ENCODE peak calls at places on chromosome 1, in nine cellular contexts. B is tibial artery; G is left ventricle myocardium inferior; O is fibroblast of pulmonary artery; W is IMR-90; P is colonic mucosa; I is CD8-positive, alpha-beta T cell; T is GM06990; Y is pancreas. J is an unnamed sample.

GRCh38 chr1:88434836-88435235 is 249.2 kb upstream of the PKN2 start:
- DNase-seq in B (no peak), G (no peak), O (no peak), W (no peak), P (no peak), I (no peak), T (no peak), Y (no peak), J (no peak)

GRCh38 chr1:39378377-39378776 is 113.1 kb upstream of the BMP8A start:
- DNase-seq in B (no peak), G (no peak), O (no peak), W (no peak), P (peak), I (no peak), T (no peak), Y (no peak), J (no peak)

GRCh38 chr1:29974345-29974744 is 738.0 kb downstream of the PTPRU start:
- DNase-seq in B (no peak), G (no peak), O (peak), W (peak), P (no peak), I (no peak), T (no peak), Y (no peak), J (peak)

GRCh38 chr1:247104965-247105364 is 809 bp upstream of the ZNF669 start:
- DNase-seq in B (no peak), G (no peak), O (no peak), W (no peak), P (no peak), I (peak), T (no peak), Y (no peak), J (no peak)

GRCh38 chr1:93584238-93585003 is 97.2 kb downstream of the BCAR3 start:
- DNase-seq in B (no peak), G (no peak), O (no peak), W (no peak), P (no peak), I (no peak), T (no peak), Y (no peak), J (peak)

GRCh38 chr1:185788386-185788785 is 54.2 kb downstream of the HMCN1 start:
- DNase-seq in B (no peak), G (no peak), O (no peak), W (no peak), P (no peak), I (no peak), T (no peak), Y (no peak), J (no peak)

GRCh38 chr1:65319141-65319540 is 9.8 kb downstream of the DNAJC6 start:
- DNase-seq in B (no peak), G (no peak), O (no peak), W (no peak), P (no peak), I (no peak), T (no peak), Y (no peak), J (no peak)

GRCh38 chr1:9101510-9102146 is 27.3 kb downstream of the GPR157 start:
- DNase-seq in B (no peak), G (no peak), O (peak), W (peak), P (peak), I (no peak), T (no peak), Y (no peak), J (peak)

GRCh38 chr1:107883562-107883961 is 81.4 kb downstream of the VAV3 start:
- DNase-seq in B (no peak), G (no peak), O (peak), W (no peak), P (no peak), I (no peak), T (no peak), Y (no peak), J (no peak)

GRCh38 chr1:41343790-41344679 is 17.2 kb upstream of the FOXO6 start:
- DNase-seq in B (peak), G (no peak), O (no peak), W (no peak), P (no peak), I (peak), T (no peak), Y (no peak), J (no peak)

GRCh38 chr1:29122987-29123870 is 474 bp downstream of the TMEM200B start:
- DNase-seq in B (peak), G (peak), O (peak), W (peak), P (no peak), I (peak), T (no peak), Y (no peak), J (peak)

GRCh38 chr1:174769961-174770549 is 229.7 kb upstream of the CACYBP start:
- DNase-seq in B (no peak), G (no peak), O (peak), W (peak), P (no peak), I (no peak), T (peak), Y (no peak), J (peak)

GRCh38 chr1:173861731-173862145 is 6.1 kb downstream of the GAS5 start:
- DNase-seq in B (no peak), G (no peak), O (no peak), W (no peak), P (no peak), I (no peak), T (no peak), Y (no peak), J (no peak)

GRCh38 chr1:8687053-8687452 is 130.4 kb downstream of the RERE start:
- DNase-seq in B (no peak), G (no peak), O (peak), W (peak), P (peak), I (no peak), T (no peak), Y (no peak), J (no peak)

GRCh38 chr1:77228836-77229235 is 9.6 kb upstream of the PIGK start:
- DNase-seq in B (no peak), G (no peak), O (no peak), W (no peak), P (no peak), I (no peak), T (no peak), Y (no peak), J (no peak)

GRCh38 chr1:213418268-213419068 is 367.4 kb downstream of the RPS6KC1 start:
- DNase-seq in B (no peak), G (no peak), O (no peak), W (no peak), P (no peak), I (no peak), T (no peak), Y (no peak), J (no peak)

GRCh38 chr1:59063501-59063900 is 233.4 kb upstream of the FGGY start:
- DNase-seq in B (no peak), G (no peak), O (no peak), W (no peak), P (no peak), I (no peak), T (no peak), Y (no peak), J (no peak)

GRCh38 chr1:1178794-1179331 is 5.2 kb downstream of the TTLL10 start:
- DNase-seq in B (no peak), G (peak), O (no peak), W (no peak), P (no peak), I (no peak), T (peak), Y (no peak), J (no peak)

DNA sequence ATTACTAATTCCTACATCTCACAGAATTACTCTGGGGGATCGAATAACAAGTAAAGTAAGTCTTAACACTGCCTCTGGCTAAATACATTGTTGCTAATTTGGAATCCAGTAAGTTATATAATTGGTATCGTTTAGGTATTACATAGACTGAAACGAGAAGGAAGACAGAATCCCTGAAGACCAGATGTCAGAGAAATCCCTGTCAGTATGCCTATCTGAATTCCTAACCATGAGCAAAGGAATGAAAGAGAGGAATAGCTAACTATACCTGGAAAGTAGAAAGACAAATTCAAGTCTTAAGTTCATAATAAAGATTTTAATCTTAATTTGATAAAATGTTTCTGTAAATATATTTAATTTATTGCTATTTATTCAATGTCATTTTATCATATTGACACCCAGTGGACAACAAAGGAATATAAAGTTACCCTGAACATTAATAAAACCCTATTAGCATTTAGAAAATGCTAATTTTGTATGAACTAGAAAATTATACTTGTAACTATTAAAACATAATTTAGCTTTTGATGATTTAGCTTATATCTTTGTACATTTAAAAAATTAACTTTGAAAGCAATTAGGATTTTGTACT is 11.4 kb downstream of the DEPDC1 start:
- DNase-seq in B (no peak), G (no peak), O (no peak), W (no peak), P (no peak), I (no peak), T (no peak), Y (no peak), J (no peak)
- TF ChIP-seq CTCF in B (no peak), G (no peak), O (no peak), W (no peak), P (no peak), I (no peak), T (no peak), Y (no peak), J (no peak)

GRCh38 chr1:196891251-196891650 is 3.4 kb downstream of the CFHR4 start:
- DNase-seq in B (no peak), G (no peak), O (no peak), W (no peak), P (no peak), I (no peak), T (no peak), Y (no peak), J (no peak)

GRCh38 chr1:196887515-196888239 is at the start of gene CFHR4:
- DNase-seq in B (no peak), G (no peak), O (no peak), W (no peak), P (no peak), I (no peak), T (peak), Y (no peak), J (no peak)

GRCh38 chr1:196896355-196896754 is 8.5 kb downstream of the CFHR4 start:
- DNase-seq in B (no peak), G (no peak), O (no peak), W (no peak), P (no peak), I (no peak), T (no peak), Y (no peak), J (peak)

DNA sequence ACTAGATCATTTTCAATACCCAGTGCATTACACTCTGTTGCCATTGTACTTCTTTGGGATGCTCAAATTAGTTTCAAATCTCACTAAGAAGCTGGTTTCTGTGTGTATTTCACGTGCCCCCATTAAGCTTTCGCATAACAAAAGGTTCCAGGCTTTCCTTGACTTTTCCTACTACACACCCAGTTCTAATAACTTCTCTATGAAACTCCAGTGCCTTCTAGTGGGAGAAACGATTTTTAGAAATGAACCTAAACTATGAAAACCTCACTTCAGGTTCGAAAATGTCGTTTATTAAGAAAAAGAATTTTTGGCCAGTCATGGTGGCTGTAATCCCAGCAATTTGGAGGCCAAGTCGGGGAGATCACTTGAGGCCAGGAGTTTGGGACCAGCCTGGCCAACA is 2.8 kb downstream of the CFHR4 start:
- DNase-seq in B (no peak), G (no peak), O (no peak), W (no peak), P (no peak), I (no peak), T (no peak), Y (no peak), J (no peak)
- H3K4me3 ChIP-seq in B (no peak), G (no peak), O (no peak), W (no peak), P (no peak), I (no peak), T (no peak), Y (no peak), J (no peak)

GRCh38 chr1:85146972-85147359 is 53.9 kb downstream of the SYDE2 start:
- DNase-seq in B (no peak), G (no peak), O (peak), W (peak), P (no peak), I (no peak), T (no peak), Y (no peak), J (peak)
- TF ChIP-seq CTCF in B (no peak), G (no peak), O (peak), W (peak), P (no peak), I (no peak), T (no peak), Y (no peak), J (peak)

GRCh38 chr1:145886811-145887210 is 1.1 kb upstream of the ANKRD35 start:
- DNase-seq in B (no peak), G (no peak), O (no peak), W (no peak), P (no peak), I (no peak), T (no peak), Y (no peak), J (no peak)
- H3K4me3 ChIP-seq in B (no peak), G (peak), O (no peak), W (no peak), P (no peak), I (no peak), T (no peak), Y (no peak), J (no peak)

DNA sequence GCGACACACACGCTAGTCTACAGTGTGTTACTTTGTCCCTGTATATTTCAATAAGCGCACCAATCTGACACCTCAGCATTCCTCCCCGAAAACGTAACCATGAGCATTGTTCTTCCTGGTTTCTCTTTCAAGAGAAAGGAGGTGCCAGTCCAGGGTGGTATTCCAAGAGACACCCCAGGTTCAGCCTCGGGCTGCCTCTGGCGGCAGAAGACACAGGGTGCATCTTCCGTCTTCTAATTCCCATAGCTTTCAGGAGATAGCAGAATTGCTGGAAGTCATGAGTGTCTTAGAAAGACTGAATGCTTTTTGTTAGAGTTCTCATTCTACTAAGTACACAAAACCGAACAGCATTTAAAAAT is 15.9 kb upstream of the RGS8 start:
- DNase-seq in B (no peak), G (no peak), O (no peak), W (no peak), P (no peak), I (no peak), T (no peak), Y (no peak), J (no peak)
- TF ChIP-seq CTCF in B (no peak), G (no peak), O (no peak), W (no peak), P (no peak), I (no peak), T (no peak), Y (no peak), J (no peak)

DNA sequence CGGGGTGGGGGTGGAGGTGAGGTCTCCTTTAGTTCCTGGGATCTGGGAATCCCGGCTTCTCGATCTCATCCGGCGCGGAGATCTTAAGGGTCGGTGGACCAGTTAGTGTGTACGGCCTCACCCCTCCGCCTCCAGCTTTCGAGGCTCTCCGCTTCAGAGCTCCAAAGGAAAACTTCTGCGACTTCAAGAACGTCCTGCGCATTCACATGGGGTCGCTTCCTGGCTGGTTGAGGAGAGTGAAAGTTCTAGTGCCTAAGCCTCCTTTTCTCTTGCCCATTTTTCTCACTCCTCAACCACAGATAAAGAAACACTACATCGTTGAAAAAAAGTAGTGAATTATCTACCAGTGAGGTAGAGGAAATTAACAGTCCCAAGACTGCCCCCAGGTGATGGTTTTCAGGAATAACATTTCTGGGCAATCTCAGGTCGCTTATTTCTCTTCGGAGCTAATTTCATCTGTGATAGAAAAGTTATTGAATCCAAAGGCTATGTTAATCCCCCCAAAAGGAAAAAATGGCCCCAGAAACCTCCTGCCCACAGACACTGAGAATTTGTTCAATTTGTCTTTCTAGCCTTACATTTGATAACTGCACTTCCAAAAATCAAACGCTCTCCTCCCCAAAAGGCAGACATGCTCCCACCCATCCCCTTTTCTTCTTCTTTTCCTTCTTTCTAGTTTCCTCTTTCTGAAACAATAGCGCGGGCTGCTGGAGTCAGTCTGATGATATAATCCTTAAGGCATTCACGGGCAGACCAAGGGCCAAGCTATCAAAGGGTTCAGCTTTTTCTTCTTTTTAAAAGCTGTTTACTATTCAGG is 20.5 kb upstream of the TBX15 start:
- DNase-seq in B (peak), G (no peak), O (peak), W (peak), P (peak), I (no peak), T (no peak), Y (peak), J (peak)
- H3K4me3 ChIP-seq in B (peak), G (peak), O (peak), W (peak), P (peak), I (no peak), T (no peak), Y (peak), J (peak)

DNA sequence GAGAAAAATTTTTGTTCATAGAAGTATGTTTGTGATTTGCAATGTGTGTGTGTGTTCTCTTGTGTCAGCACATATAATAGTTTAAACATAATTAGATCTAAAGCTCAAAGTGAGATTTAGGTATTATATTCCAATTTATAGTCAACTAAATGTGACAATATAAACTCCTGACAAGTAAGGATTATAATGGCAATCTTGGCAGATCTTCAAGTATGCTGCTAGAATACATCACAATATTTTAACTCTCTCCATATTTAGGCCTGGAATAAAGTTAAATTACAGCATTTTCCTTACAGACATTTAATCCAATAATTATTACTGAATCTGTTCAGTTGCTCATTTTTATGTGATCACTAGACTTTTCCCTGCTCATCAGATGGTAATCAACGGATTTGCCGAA is 65.8 kb downstream of the LYPLAL1 start:
- DNase-seq in B (no peak), G (no peak), O (no peak), W (no peak), P (no peak), I (no peak), T (no peak), Y (no peak), J (no peak)
- TF ChIP-seq CTCF in B (no peak), G (no peak), O (no peak), W (no peak), P (no peak), I (no peak), T (no peak), Y (no peak), J (no peak)

GRCh38 chr1:26921126-26921461 is 449 bp upstream of the NUDC start:
- DNase-seq in B (no peak), G (no peak), O (no peak), W (no peak), P (no peak), I (no peak), T (no peak), Y (peak), J (no peak)
- H3K4me3 ChIP-seq in B (peak), G (peak), O (peak), W (peak), P (peak), I (peak), T (peak), Y (peak), J (peak)

GRCh38 chr1:225953315-225953714 is 12.3 kb upstream of the LEFTY2 start:
- DNase-seq in B (no peak), G (no peak), O (no peak), W (no peak), P (no peak), I (no peak), T (no peak), Y (no peak), J (no peak)
- TF ChIP-seq CTCF in B (no peak), G (no peak), O (no peak), W (no peak), P (no peak), I (no peak), T (no peak), Y (no peak), J (no peak)

DNA sequence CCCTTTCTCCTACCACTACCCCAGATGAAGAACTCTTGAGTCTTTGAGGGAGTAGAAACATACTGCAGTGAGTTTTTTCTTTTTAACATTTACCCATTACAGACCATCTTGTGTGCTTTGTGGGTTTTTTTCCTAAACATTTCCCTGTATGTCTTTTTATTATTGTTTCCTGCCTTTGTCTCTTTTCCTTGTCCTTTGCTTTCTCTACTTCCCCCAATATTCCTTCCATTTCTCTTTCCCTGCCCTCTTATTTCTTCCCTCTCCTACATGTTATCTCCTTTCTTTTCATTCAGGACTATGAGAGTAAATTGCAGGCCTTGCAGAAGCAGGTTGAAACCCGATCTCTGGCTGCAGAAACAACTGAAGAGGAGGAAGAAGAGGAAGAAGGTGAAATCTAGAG is 79.1 kb upstream of the PGD start:
- DNase-seq in B (no peak), G (no peak), O (no peak), W (no peak), P (no peak), I (no peak), T (no peak), Y (no peak), J (no peak)
- H3K4me3 ChIP-seq in B (no peak), G (no peak), O (no peak), W (no peak), P (no peak), I (no peak), T (no peak), Y (no peak), J (no peak)